ENCODE peak calls at places on chromosomes 3 and 15, in ten cellular contexts. J is H54, H is astrocyte of the hippocampus, S is DMS153, L is SW 1271, M is MG63, I is brain pericyte, F is stomach, Z is GM10248, Q is Panc1. B is an unnamed sample.

GRCh38 chr3:57009802-57010201 is 50.7 kb upstream of the SPATA12 start:
- DNase-seq in J (no peak), H (no peak), S (no peak), L (no peak), M (no peak), I (no peak), F (no peak), Z (no peak), Q (no peak), B (no peak)

GRCh38 chr3:18837137-18837536 is 311.2 kb upstream of the KCNH8 start:
- DNase-seq in J (no peak), H (no peak), S (no peak), L (no peak), M (no peak), I (no peak), F (no peak), Z (no peak), Q (no peak), B (no peak)

GRCh38 chr15:64112904-64113303 is 17.1 kb downstream of the SNX1 start:
- DNase-seq in J (no peak), H (no peak), S (no peak), L (no peak), M (no peak), I (no peak), F (no peak), Z (no peak), Q (no peak), B (peak)

GRCh38 chr3:85709483-85709882 is 750.7 kb downstream of the CADM2 start:
- DNase-seq in J (no peak), H (no peak), S (peak), L (no peak), M (no peak), I (no peak), F (no peak), Z (no peak), Q (no peak), B (no peak)

GRCh38 chr3:28139967-28140634 is 101.3 kb upstream of the CMC1 start:
- DNase-seq in J (no peak), H (no peak), S (no peak), L (no peak), M (no peak), I (no peak), F (no peak), Z (no peak), Q (peak), B (peak)

GRCh38 chr3:27423463-27423862 is 54.3 kb upstream of the NEK10 start:
- DNase-seq in J (peak), H (peak), S (no peak), L (peak), M (no peak), I (no peak), F (no peak), Z (no peak), Q (peak), B (peak)

GRCh38 chr3:17845026-17845425 is 102.6 kb upstream of the TBC1D5 start:
- DNase-seq in J (no peak), H (no peak), S (no peak), L (no peak), M (no peak), I (no peak), F (no peak), Z (no peak), Q (no peak), B (peak)

GRCh38 chr15:38164507-38164906 is 88.1 kb upstream of the SPRED1 start:
- DNase-seq in J (no peak), H (no peak), S (no peak), L (no peak), M (no peak), I (no peak), F (no peak), Z (no peak), Q (no peak), B (no peak)

B was measured in renal cortical epithelial cell.